ENCODE peak calls at places on chromosomes 6 and 20, in seven cellular contexts. C is mesothelial cell of epicardium, G is pancreas, T is brain microvascular endothelial cell, E is A673, B is foreskin fibroblast, V is kidney. I is an unnamed sample.

GRCh38 chr20:50332491-50332980 is 141.9 kb downstream of the CEBPB start:
- DNase-seq in C (no peak), T (no peak), V (no peak), G (no peak), B (peak), E (no peak), I (no peak)

GRCh38 chr20:45347936-45348809 is at the start of gene SDC4:
- DNase-seq in V (peak), T (no peak), C (peak), G (peak), E (peak), B (peak), I (peak)

GRCh38 chr6:137372532-137372931 is 121.7 kb downstream of the OLIG3 start:
- DNase-seq in C (no peak), T (no peak), G (no peak), B (no peak), E (no peak), V (no peak), I (no peak)

GRCh38 chr6:2038096-2038495 is 207.3 kb downstream of the GMDS start:
- DNase-seq in C (no peak), T (peak), E (no peak), V (no peak), B (no peak), G (no peak), I (no peak)

GRCh38 chr6:132907915-132908314 is 93.5 kb downstream of the RPS12 start:
- DNase-seq in C (no peak), T (peak), G (no peak), V (no peak), E (peak), B (peak), I (no peak)

GRCh38 chr20:37288091-37288490 is 1.4 kb upstream of the MANBAL start:
- DNase-seq in V (no peak), T (no peak), C (no peak), B (no peak), E (no peak), G (peak), I (no peak)

GRCh38 chr6:97203343-97203742 is 79.7 kb downstream of the MMS22L start:
- DNase-seq in B (peak), T (no peak), C (no peak), G (no peak), V (no peak), E (peak), I (peak)

GRCh38 chr6:56334937-56335336 is 87.6 kb upstream of the COL21A1 start:
- DNase-seq in E (no peak), B (peak), C (no peak), T (peak), V (no peak), G (no peak), I (no peak)

GRCh38 chr20:64100946-64101688 is 6.2 kb downstream of the NPBWR2 start:
- DNase-seq in E (no peak), V (peak), C (no peak), G (no peak), B (no peak), T (no peak), I (no peak)

DNA sequence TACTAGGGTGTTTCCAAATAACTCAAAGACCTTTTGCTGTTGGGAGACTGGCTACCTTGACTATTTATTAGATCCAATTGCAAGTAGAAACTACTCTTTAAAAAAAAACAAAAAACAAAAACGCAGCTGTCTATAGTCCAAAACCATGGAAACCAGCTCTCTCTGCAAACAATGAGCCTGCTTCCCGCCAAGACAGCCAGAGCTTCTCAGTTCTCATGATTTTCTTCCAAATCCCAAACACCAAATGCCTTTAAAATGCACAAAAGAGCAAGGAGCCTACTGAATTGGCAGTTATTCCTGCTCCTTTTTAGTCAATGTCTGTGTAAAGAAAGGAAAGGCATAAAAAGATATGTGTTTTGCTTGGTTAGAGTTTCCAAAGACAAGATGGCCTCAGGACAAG is 209.5 kb upstream of the TAB2 start:
- DNase-seq in T (no peak), C (no peak), G (no peak), B (no peak), E (no peak), V (no peak), I (no peak)
- TF ChIP-seq CTCF in T (no peak), C (no peak), G (no peak), B (no peak), E (no peak), V (no peak), I (no peak)

GRCh38 chr6:113732384-113732966 is 124.7 kb upstream of the MARCKS start:
- DNase-seq in T (no peak), C (no peak), V (no peak), G (peak), E (peak), B (peak), I (no peak)
- TF ChIP-seq CTCF in T (peak), C (no peak), V (no peak), G (no peak), E (no peak), B (no peak), I (no peak)

DNA sequence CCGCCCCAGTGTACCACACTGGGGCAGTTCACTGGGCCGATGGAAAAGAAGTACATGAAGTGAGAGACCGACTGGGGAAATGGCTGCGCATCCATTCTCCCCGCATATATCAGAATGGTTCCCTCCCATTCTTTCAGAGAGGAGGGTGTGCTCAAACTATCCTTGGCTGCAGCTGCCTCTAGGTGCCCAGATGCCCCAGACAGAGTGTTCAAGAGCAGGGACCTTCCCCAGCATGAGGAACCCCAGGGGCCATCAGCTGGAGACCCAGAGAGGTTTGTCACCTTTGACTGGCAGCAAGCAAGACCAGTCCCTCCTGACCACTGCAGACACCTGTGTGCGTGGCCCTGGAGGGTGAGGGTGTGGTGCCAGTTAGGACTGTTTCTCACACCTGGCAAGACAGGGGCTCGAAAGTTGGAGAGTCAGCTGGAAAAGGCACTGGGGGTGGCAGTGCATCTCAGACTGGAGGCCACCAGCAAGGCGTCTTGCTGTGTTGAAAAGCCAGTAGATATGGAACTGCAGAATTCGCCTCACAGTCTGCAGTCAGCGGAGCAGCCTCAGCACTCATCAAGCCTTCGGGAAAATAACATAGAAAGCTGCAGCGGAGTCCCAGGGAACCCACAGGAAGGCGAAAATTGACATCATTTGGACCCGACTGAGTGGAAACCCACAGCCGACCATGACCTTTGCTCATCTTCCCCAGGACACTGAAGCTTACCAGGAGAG is 76.7 kb downstream of the GPR6 start:
- DNase-seq in V (no peak), G (no peak), T (no peak), C (no peak), E (no peak), B (no peak), I (no peak)
- TF ChIP-seq CTCF in V (no peak), G (no peak), T (no peak), C (no peak), E (no peak), B (no peak), I (no peak)

DNA sequence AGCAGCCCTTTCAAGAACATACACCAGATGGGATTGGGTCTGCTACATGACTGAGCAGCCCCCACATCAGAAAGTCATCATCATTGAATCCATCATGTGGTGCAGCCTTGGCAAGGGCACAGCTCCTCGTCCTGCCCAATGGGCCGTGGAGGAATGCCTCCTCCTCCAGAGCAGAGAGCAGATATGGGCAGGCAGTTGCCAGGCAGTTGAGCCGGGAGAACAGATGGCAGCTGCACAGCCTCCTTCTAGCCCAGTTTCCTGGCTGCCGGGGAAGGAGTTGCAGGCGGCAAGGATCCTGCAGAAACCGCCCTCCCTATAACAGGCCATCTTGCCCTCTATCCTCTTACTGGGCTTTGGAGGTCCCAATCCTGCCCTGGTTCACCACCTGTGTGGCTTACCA is 11.9 kb upstream of the ZFAND3 start:
- DNase-seq in T (no peak), V (peak), E (no peak), B (peak), C (no peak), G (peak), I (peak)
- TF ChIP-seq CTCF in T (no peak), V (peak), E (no peak), B (no peak), C (no peak), G (no peak), I (no peak)

DNA sequence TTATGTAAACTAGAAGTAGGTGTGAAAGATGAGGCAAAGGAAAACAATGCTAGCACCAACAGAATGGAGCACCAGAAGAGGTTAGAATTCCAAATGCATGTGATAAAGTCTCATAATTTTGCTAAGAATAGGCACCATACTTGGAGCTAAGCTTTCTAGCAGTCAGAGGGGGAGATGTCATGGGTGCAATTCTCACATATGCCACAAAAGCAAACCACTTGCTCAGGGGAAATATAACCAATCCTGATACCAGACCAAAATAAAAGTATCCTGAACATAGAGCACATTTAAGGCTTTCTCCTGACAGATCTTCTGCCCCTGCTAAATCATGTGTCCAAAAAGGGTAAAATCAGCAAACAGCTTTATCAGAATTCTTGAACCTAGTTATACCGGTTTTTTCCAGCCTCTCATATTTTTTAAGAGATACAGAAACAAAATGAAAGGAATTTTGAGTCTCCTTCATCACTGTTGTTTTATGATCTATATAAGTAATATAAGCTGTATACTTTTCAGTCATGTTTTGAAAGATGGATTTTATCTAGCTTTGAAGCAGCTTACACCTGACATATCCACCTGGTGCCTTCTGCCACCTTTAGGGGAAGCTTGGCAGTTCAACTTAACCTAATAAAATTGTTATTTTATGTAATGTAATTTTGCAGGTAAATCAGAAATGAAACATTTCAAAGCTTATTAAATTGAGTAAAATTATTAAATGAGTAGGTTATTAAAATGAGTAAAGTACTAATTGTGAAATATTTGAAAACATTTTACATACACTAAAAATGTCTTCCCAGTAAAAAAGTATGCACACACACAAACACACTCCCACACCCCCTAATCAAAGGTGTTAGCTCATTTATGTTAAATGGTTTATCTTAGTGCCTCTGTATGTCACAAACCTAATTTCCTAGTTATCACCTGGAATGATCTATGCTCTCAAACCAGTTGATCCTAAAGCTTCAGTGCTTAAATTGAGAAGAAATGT is 2.8 kb downstream of the SPO11 start:
- DNase-seq in C (no peak), G (no peak), T (no peak), E (no peak), B (no peak), V (no peak), I (no peak)
- TF ChIP-seq CTCF in C (no peak), G (no peak), T (no peak), E (no peak), B (no peak), V (no peak), I (peak)

DNA sequence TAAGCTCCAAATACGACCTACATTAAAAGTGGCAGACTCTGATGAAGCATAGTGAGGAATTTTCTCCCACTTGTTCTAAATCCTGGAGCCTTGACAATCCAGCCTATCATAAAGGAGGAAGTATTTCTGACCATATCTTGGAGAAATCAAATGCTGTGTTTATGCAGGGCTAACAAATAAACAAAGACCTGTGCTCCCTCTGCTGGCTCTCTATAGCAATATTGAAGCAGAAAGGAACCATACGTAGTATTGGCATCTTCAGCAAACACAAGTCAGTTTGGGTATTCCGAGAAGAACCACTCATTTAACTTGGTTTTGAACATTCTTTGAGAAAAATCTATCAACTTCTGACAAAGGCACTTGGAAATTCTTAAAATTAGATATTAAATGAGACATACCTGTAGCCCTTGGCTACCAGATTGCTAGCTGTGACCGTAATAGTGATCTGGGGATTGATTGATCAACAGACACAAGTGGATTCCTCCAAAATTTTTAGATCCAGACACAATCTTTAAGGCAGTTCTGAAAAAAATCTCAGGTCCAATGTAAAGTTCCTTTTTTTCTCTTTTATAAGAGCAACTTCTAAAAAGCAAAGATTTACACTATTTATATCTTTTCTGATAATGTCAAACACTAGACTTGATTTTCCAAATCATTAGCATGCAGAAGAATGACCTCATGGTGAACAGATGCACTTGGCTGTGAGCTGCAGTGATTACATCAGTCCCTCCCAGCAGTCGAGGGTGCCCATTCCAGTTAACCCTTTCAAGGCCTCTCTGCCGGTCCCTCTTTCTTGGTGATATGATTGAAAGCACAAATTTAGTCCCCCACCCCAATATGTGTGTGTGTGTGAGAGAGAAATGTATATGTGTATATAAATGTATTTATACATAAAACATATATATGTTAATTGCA is 40.2 kb downstream of the INSM1 start:
- DNase-seq in V (no peak), G (no peak), B (peak), C (no peak), T (no peak), E (peak), I (no peak)
- TF ChIP-seq CTCF in V (no peak), G (no peak), B (peak), C (no peak), T (peak), E (peak), I (peak)

GRCh38 chr6:161100072-161100471 is 108.5 kb downstream of the MAP3K4 start:
- DNase-seq in B (no peak), C (no peak), V (no peak), T (no peak), E (no peak), G (no peak), I (no peak)
- TF ChIP-seq CTCF in B (no peak), C (no peak), V (no peak), T (no peak), E (no peak), G (no peak), I (no peak)

GRCh38 chr20:59428441-59429205 is 128.2 kb downstream of the EDN3 start:
- DNase-seq in T (no peak), E (peak), B (no peak), C (no peak), G (no peak), V (no peak), I (no peak)
- TF ChIP-seq CTCF in T (no peak), E (peak), B (no peak), C (no peak), G (no peak), V (no peak), I (no peak)

GRCh38 chr6:70956451-70957283 is at the start of gene B3GAT2:
- DNase-seq in B (peak), T (no peak), V (peak), C (peak), G (no peak), E (peak), I (no peak)

GRCh38 chr6:70954750-70955149 is 2.1 kb downstream of the B3GAT2 start:
- DNase-seq in C (no peak), E (no peak), T (no peak), V (no peak), B (no peak), G (no peak), I (no peak)

GRCh38 chr6:70955441-70956190 is 1.2 kb downstream of the B3GAT2 start:
- DNase-seq in B (peak), E (peak), T (peak), C (peak), G (peak), V (peak), I (peak)

GRCh38 chr6:70957284-70957617 is 391 bp upstream of the B3GAT2 start:
- DNase-seq in B (no peak), E (no peak), C (no peak), G (no peak), V (no peak), T (no peak), I (no peak)

DNA sequence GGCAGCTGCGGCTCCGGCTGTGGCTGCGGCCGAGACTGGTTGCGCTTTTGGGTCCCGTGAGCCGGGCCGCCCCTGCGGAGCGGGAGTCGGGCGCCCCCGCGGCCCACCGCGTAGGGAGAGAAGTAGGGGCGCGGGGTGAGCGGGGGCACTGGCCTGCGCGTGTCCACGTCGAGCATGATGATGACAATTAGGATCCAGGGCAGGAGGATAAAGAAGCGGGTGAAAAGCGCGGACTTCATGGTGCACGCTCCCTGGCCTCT is 739 bp downstream of the B3GAT2 start:
- DNase-seq in C (no peak), V (no peak), E (no peak), B (no peak), T (no peak), G (no peak), I (no peak)
- TF ChIP-seq CTCF in C (peak), V (no peak), E (peak), B (no peak), T (no peak), G (no peak), I (no peak)

DNA sequence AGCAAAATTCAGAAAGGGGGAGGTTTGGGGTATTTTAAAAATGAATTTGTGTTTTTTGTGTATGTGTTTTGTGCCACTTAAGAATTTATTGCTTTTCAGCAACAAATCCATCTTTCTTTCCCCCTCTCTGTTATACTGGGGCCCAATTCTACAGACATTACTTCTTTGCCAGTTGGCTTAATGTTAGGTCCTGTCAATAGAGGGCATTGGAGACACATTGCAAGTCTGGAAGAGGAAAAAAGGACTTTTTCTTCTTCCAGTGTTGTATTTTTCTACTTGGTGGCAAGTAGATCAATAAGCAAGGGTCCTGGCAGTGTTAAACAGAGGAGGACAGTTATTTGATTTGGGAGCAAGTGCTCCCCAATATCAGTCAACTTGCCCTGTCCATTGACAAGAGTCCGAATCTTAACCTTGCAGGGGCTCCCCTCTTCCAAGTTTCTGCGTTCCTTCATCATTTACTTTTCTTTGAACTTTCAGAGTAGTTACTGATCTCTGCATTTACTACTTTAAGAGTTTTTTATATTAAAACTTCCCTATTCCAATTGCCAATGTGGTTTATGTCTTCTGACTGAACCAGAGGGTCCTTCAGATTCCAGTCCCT is 23.4 kb downstream of the SCML4 start:
- DNase-seq in T (no peak), B (peak), V (no peak), E (no peak), C (no peak), G (no peak), I (no peak)
- TF ChIP-seq CTCF in T (peak), B (no peak), V (peak), E (peak), C (no peak), G (peak), I (no peak)